ENCODE peak calls at places on chromosomes 6 and 20, in nine cellular contexts. One of them, this sample, is unnamed.

GRCh38 chr6:11392778-11393507 is 144.6 kb upstream of the TMEM170B start:
- DNase-seq in AG09309: no peak
- DNase-seq in fibroblast of mammary gland: no peak
- DNase-seq in SK-N-SH: peak
- DNase-seq in Calu3: no peak
- DNase-seq in AG04450: no peak
- DNase-seq in fibroblast of the aortic adventitia: no peak
- DNase-seq in pancreas: peak
- DNase-seq in endothelial cell: no peak
- DNase-seq in this sample: no peak

GRCh38 chr6:169543704-169544103 is 158.1 kb downstream of the WDR27 start:
- DNase-seq in SK-N-SH: no peak
- DNase-seq in AG04450: no peak
- DNase-seq in endothelial cell: no peak
- DNase-seq in AG09309: no peak
- DNase-seq in pancreas: no peak
- DNase-seq in Calu3: no peak
- DNase-seq in fibroblast of the aortic adventitia: no peak
- DNase-seq in fibroblast of mammary gland: no peak
- DNase-seq in this sample: no peak

GRCh38 chr20:38134427-38135281 is 30.4 kb downstream of the TGM2 start:
- DNase-seq in fibroblast of the aortic adventitia: peak
- DNase-seq in Calu3: peak
- DNase-seq in AG04450: no peak
- DNase-seq in endothelial cell: peak
- DNase-seq in fibroblast of mammary gland: no peak
- DNase-seq in AG09309: no peak
- DNase-seq in SK-N-SH: peak
- DNase-seq in pancreas: no peak
- DNase-seq in this sample: peak

GRCh38 chr20:37516697-37517370 is 4.2 kb upstream of the NNAT start:
- DNase-seq in fibroblast of the aortic adventitia: no peak
- DNase-seq in pancreas: no peak
- DNase-seq in SK-N-SH: no peak
- DNase-seq in fibroblast of mammary gland: peak
- DNase-seq in Calu3: no peak
- DNase-seq in AG04450: peak
- DNase-seq in AG09309: no peak
- DNase-seq in endothelial cell: no peak
- DNase-seq in this sample: no peak

GRCh38 chr6:22681761-22682160 is 112.4 kb downstream of the HDGFL1 start:
- DNase-seq in endothelial cell: no peak
- DNase-seq in fibroblast of mammary gland: peak
- DNase-seq in fibroblast of the aortic adventitia: peak
- DNase-seq in SK-N-SH: no peak
- DNase-seq in pancreas: no peak
- DNase-seq in Calu3: no peak
- DNase-seq in AG04450: no peak
- DNase-seq in AG09309: no peak
- DNase-seq in this sample: no peak

GRCh38 chr20:64246616-64247311 is 8.8 kb upstream of the PCMTD2 start:
- DNase-seq in fibroblast of the aortic adventitia: no peak
- DNase-seq in AG04450: no peak
- DNase-seq in Calu3: no peak
- DNase-seq in pancreas: peak
- DNase-seq in endothelial cell: no peak
- DNase-seq in SK-N-SH: peak
- DNase-seq in AG09309: no peak
- DNase-seq in fibroblast of mammary gland: no peak
- DNase-seq in this sample: no peak

GRCh38 chr20:59141818-59142581 is 21.6 kb upstream of the ZNF831 start:
- DNase-seq in SK-N-SH: no peak
- DNase-seq in AG04450: no peak
- DNase-seq in fibroblast of the aortic adventitia: no peak
- DNase-seq in endothelial cell: peak
- DNase-seq in fibroblast of mammary gland: peak
- DNase-seq in pancreas: no peak
- DNase-seq in AG09309: no peak
- DNase-seq in Calu3: no peak
- DNase-seq in this sample: no peak

GRCh38 chr6:24752503-24752902 is 22.2 kb upstream of the GMNN start:
- DNase-seq in fibroblast of mammary gland: no peak
- DNase-seq in pancreas: no peak
- DNase-seq in fibroblast of the aortic adventitia: no peak
- DNase-seq in endothelial cell: no peak
- DNase-seq in AG04450: no peak
- DNase-seq in Calu3: no peak
- DNase-seq in AG09309: no peak
- DNase-seq in SK-N-SH: no peak
- DNase-seq in this sample: no peak

GRCh38 chr6:14286144-14286543 is 168.6 kb downstream of the CD83 start:
- DNase-seq in Calu3: no peak
- DNase-seq in SK-N-SH: no peak
- DNase-seq in pancreas: no peak
- DNase-seq in AG04450: peak
- DNase-seq in AG09309: peak
- DNase-seq in fibroblast of mammary gland: peak
- DNase-seq in endothelial cell: no peak
- DNase-seq in fibroblast of the aortic adventitia: peak
- DNase-seq in this sample: no peak

GRCh38 chr6:33320315-33321181 is 3.0 kb upstream of the ZBTB22 start:
- DNase-seq in fibroblast of the aortic adventitia: peak
- DNase-seq in SK-N-SH: no peak
- DNase-seq in Calu3: no peak
- DNase-seq in AG04450: peak
- DNase-seq in fibroblast of mammary gland: peak
- DNase-seq in pancreas: peak
- DNase-seq in AG09309: no peak
- DNase-seq in endothelial cell: no peak
- DNase-seq in this sample: no peak

GRCh38 chr6:121597654-121598053 is 162.2 kb downstream of the GJA1 start:
- DNase-seq in endothelial cell: no peak
- DNase-seq in AG04450: no peak
- DNase-seq in fibroblast of the aortic adventitia: peak
- DNase-seq in Calu3: no peak
- DNase-seq in AG09309: peak
- DNase-seq in pancreas: no peak
- DNase-seq in fibroblast of mammary gland: peak
- DNase-seq in SK-N-SH: no peak
- DNase-seq in this sample: no peak

GRCh38 chr6:41200901-41201783 is at the start of gene TREML2:
- DNase-seq in Calu3: no peak
- DNase-seq in fibroblast of the aortic adventitia: no peak
- DNase-seq in fibroblast of mammary gland: no peak
- DNase-seq in SK-N-SH: no peak
- DNase-seq in AG09309: no peak
- DNase-seq in AG04450: no peak
- DNase-seq in endothelial cell: no peak
- DNase-seq in pancreas: no peak
- DNase-seq in this sample: no peak

GRCh38 chr20:43564993-43565757 is 6.3 kb downstream of the SGK2 start:
- DNase-seq in AG04450: no peak
- DNase-seq in fibroblast of the aortic adventitia: no peak
- DNase-seq in endothelial cell: no peak
- DNase-seq in AG09309: no peak
- DNase-seq in pancreas: no peak
- DNase-seq in Calu3: no peak
- DNase-seq in SK-N-SH: no peak
- DNase-seq in fibroblast of mammary gland: no peak
- DNase-seq in this sample: no peak

GRCh38 chr20:43563991-43564390 is 5.2 kb downstream of the SGK2 start:
- DNase-seq in AG04450: no peak
- DNase-seq in endothelial cell: no peak
- DNase-seq in Calu3: no peak
- DNase-seq in SK-N-SH: no peak
- DNase-seq in fibroblast of the aortic adventitia: no peak
- DNase-seq in pancreas: no peak
- DNase-seq in fibroblast of mammary gland: no peak
- DNase-seq in AG09309: no peak
- DNase-seq in this sample: no peak

GRCh38 chr20:43565758-43566104 is 6.9 kb downstream of the SGK2 start:
- DNase-seq in fibroblast of mammary gland: no peak
- DNase-seq in pancreas: no peak
- DNase-seq in SK-N-SH: no peak
- DNase-seq in AG09309: no peak
- DNase-seq in fibroblast of the aortic adventitia: no peak
- DNase-seq in endothelial cell: no peak
- DNase-seq in Calu3: no peak
- DNase-seq in AG04450: no peak
- DNase-seq in this sample: no peak

GRCh38 chr20:43564455-43564854 is 5.6 kb downstream of the SGK2 start:
- DNase-seq in fibroblast of the aortic adventitia: no peak
- DNase-seq in pancreas: no peak
- DNase-seq in fibroblast of mammary gland: no peak
- DNase-seq in endothelial cell: no peak
- DNase-seq in SK-N-SH: no peak
- DNase-seq in Calu3: no peak
- DNase-seq in AG09309: no peak
- DNase-seq in AG04450: no peak
- DNase-seq in this sample: no peak

DNA sequence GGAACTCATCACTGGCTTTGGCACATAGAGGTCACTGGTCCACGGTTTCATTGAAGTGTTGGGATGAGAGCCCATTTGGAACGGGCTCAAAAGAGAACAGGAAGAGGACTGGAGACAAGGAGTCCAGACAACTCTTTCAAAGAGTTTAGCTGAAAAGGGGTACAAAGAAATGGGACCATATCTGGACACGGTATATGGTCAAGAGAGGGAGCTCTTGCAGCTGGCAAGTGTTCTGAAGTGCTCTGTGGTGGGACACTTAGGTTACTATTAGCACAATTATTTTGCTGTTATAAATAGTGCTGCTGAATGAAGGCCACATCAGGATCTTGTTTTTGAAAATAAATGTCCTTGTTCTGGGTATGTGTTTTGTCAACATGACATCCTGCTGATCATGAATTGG is 4.6 kb downstream of the SGK2 start:
- DNase-seq in SK-N-SH: no peak
- DNase-seq in endothelial cell: no peak
- DNase-seq in pancreas: no peak
- DNase-seq in Calu3: no peak
- DNase-seq in AG04450: no peak
- DNase-seq in fibroblast of mammary gland: peak
- DNase-seq in fibroblast of the aortic adventitia: peak
- DNase-seq in AG09309: no peak
- DNase-seq in this sample: no peak
- TF ChIP-seq CTCF in SK-N-SH: no peak
- TF ChIP-seq CTCF in endothelial cell: no peak
- TF ChIP-seq CTCF in pancreas: no peak
- TF ChIP-seq CTCF in Calu3: no peak
- TF ChIP-seq CTCF in AG04450: no peak
- TF ChIP-seq CTCF in fibroblast of mammary gland: peak
- TF ChIP-seq CTCF in fibroblast of the aortic adventitia: no peak
- TF ChIP-seq CTCF in AG09309: no peak
- TF ChIP-seq CTCF in this sample: no peak

GRCh38 chr6:73983367-73983766 is 287.4 kb downstream of the CD109 start:
- DNase-seq in Calu3: no peak
- DNase-seq in SK-N-SH: no peak
- DNase-seq in AG04450: no peak
- DNase-seq in fibroblast of the aortic adventitia: peak
- DNase-seq in pancreas: no peak
- DNase-seq in AG09309: peak
- DNase-seq in endothelial cell: no peak
- DNase-seq in fibroblast of mammary gland: peak
- DNase-seq in this sample: no peak

GRCh38 chr6:73984851-73985250 is 288.8 kb downstream of the CD109 start:
- DNase-seq in pancreas: no peak
- DNase-seq in endothelial cell: no peak
- DNase-seq in fibroblast of mammary gland: no peak
- DNase-seq in fibroblast of the aortic adventitia: no peak
- DNase-seq in Calu3: no peak
- DNase-seq in AG04450: no peak
- DNase-seq in AG09309: peak
- DNase-seq in SK-N-SH: no peak
- DNase-seq in this sample: no peak

GRCh38 chr6:73985891-73986290 is 289.9 kb downstream of the CD109 start:
- DNase-seq in Calu3: peak
- DNase-seq in AG04450: no peak
- DNase-seq in fibroblast of the aortic adventitia: peak
- DNase-seq in endothelial cell: no peak
- DNase-seq in fibroblast of mammary gland: peak
- DNase-seq in SK-N-SH: no peak
- DNase-seq in pancreas: no peak
- DNase-seq in AG09309: peak
- DNase-seq in this sample: no peak
- TF ChIP-seq CTCF in Calu3: peak
- TF ChIP-seq CTCF in AG04450: peak
- TF ChIP-seq CTCF in fibroblast of the aortic adventitia: peak
- TF ChIP-seq CTCF in endothelial cell: no peak
- TF ChIP-seq CTCF in fibroblast of mammary gland: peak
- TF ChIP-seq CTCF in SK-N-SH: no peak
- TF ChIP-seq CTCF in pancreas: no peak
- TF ChIP-seq CTCF in AG09309: peak
- TF ChIP-seq CTCF in this sample: no peak

DNA sequence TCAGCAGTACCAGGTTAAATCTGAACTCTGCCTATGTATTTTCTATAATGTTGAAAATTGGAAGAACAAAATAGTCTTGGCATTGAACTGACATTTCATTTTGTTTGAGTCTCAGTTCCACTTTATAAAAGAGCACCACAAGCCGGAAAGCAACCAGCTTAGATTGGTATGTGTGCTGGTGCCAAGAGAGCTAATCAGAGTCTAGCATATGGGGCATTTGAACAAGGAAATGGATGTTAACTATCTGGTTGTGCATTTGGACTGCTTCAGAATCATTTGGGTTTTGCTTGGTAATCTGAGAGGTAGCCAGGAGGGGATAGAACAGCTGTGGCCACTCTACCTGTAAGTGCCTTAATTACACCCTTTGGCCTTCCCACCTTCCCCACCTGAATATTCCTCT is 184.8 kb downstream of the GRIK2 start:
- DNase-seq in fibroblast of mammary gland: no peak
- DNase-seq in fibroblast of the aortic adventitia: no peak
- DNase-seq in AG09309: no peak
- DNase-seq in endothelial cell: no peak
- DNase-seq in Calu3: no peak
- DNase-seq in SK-N-SH: no peak
- DNase-seq in pancreas: no peak
- DNase-seq in AG04450: no peak
- DNase-seq in this sample: no peak
- TF ChIP-seq CTCF in fibroblast of mammary gland: no peak
- TF ChIP-seq CTCF in fibroblast of the aortic adventitia: no peak
- TF ChIP-seq CTCF in AG09309: no peak
- TF ChIP-seq CTCF in endothelial cell: no peak
- TF ChIP-seq CTCF in Calu3: no peak
- TF ChIP-seq CTCF in SK-N-SH: no peak
- TF ChIP-seq CTCF in pancreas: no peak
- TF ChIP-seq CTCF in AG04450: no peak
- TF ChIP-seq CTCF in this sample: no peak

DNA sequence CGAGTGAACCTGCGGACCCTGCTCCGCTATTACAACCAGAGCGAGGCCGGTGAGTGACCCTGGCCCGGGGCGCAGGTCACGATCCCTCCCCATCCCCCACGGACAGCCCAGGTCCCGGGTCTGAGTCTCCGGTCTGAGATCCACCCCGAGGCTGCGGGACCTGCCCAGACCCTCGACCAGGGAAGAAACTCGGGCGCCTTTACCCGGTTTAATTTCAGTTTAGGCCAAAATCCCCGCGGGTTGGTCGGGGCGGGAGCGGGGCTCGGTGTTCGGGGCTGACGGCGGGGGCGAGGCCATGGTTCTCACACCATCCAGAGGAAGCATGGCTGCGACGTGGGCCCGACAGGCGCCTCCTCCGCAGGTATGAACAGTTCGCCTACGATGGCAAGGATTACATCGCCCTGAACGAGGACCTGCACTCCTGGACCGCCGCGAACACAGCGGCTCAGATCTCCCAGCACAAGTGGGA is 46.9 kb upstream of the TRIM26 start:
- DNase-seq in Calu3: no peak
- DNase-seq in fibroblast of the aortic adventitia: no peak
- DNase-seq in AG04450: no peak
- DNase-seq in AG09309: no peak
- DNase-seq in pancreas: peak
- DNase-seq in SK-N-SH: no peak
- DNase-seq in fibroblast of mammary gland: no peak
- DNase-seq in endothelial cell: no peak
- DNase-seq in this sample: peak
- TF ChIP-seq CTCF in Calu3: no peak
- TF ChIP-seq CTCF in fibroblast of the aortic adventitia: no peak
- TF ChIP-seq CTCF in AG04450: no peak
- TF ChIP-seq CTCF in AG09309: no peak
- TF ChIP-seq CTCF in pancreas: no peak
- TF ChIP-seq CTCF in SK-N-SH: peak
- TF ChIP-seq CTCF in fibroblast of mammary gland: no peak
- TF ChIP-seq CTCF in endothelial cell: no peak
- TF ChIP-seq CTCF in this sample: no peak

This sample was measured in ovary.